ENCODE peak calls at places on chromosome 20, in six cellular contexts. I is H4; W is activated CD8-positive, alpha-beta memory T cell treated with anti-CD3 and anti-CD28 coated beads, Interleukin-2, amount 50 U/mL, for 4 hours; C is progenitor cell of endocrine pancreas; S is EL; Q is GM06990. E is an unnamed sample.

GRCh38 chr20:35363190-35363589 is 48.6 kb downstream of the UQCC1 start:
- DNase-seq in I (no peak), W (no peak), C (no peak), S (no peak), Q (no peak), E (no peak)

GRCh38 chr20:41989935-41990635 is 371.9 kb upstream of the CHD6 start:
- DNase-seq in I (no peak), W (no peak), C (no peak), S (no peak), Q (no peak), E (no peak)

GRCh38 chr20:40689100-40689942 is at the start of gene MAFB:
- DNase-seq in I (peak; percentile 69), W (no peak), C (peak; percentile 85), S (peak; percentile 74), Q (peak; percentile 81), E (no peak)

GRCh38 chr20:61965606-61966491 is 99.8 kb downstream of the TAF4 start:
- DNase-seq in I (no peak), W (no peak), C (no peak), S (no peak), Q (no peak), E (no peak)

GRCh38 chr20:60009318-60009717 is 51.1 kb downstream of the CDH26 start:
- DNase-seq in I (no peak), W (no peak), C (no peak), S (no peak), Q (no peak), E (no peak)

GRCh38 chr20:64219202-64219601 is 36.3 kb upstream of the PCMTD2 start:
- DNase-seq in I (no peak), W (no peak), C (no peak), S (no peak), Q (no peak), E (no peak)

GRCh38 chr20:45087115-45087785 is 13.7 kb downstream of the KCNS1 start:
- DNase-seq in I (no peak), W (no peak), C (no peak), S (peak; percentile 18), Q (no peak), E (no peak)

GRCh38 chr20:20064303-20064702 is 12.0 kb downstream of the CFAP61 start:
- DNase-seq in I (no peak), W (no peak), C (no peak), S (peak; percentile 4), Q (no peak), E (no peak)

GRCh38 chr20:46850896-46851295 is 43.7 kb upstream of the EYA2 start:
- DNase-seq in I (no peak), W (no peak), C (no peak), S (no peak), Q (no peak), E (no peak)

GRCh38 chr20:4820833-4821518 is 99.3 kb downstream of the PRND start:
- DNase-seq in I (peak; percentile 28), W (no peak), C (no peak), S (peak; percentile 79), Q (no peak), E (no peak)

GRCh38 chr20:23583526-23583925 is 15.2 kb upstream of the CST9L start:
- DNase-seq in I (no peak), W (no peak), C (no peak), S (no peak), Q (no peak), E (no peak)

GRCh38 chr20:19890358-19891117 is 126.6 kb upstream of the NAA20 start:
- DNase-seq in I (no peak), W (no peak), C (no peak), S (no peak), Q (no peak), E (no peak)

GRCh38 chr20:52959125-52959524 is 13.0 kb upstream of the TSHZ2 start:
- DNase-seq in I (peak; percentile 53), W (no peak), C (no peak), S (no peak), Q (no peak), E (no peak)

GRCh38 chr20:542777-543368 is 717 bp downstream of the CSNK2A1 start:
- DNase-seq in I (no peak), W (peak; percentile 27), C (peak; percentile 21), S (no peak), Q (no peak), E (peak; percentile 39)

GRCh38 chr20:32454164-32455145 is 96.3 kb downstream of the ASXL1 start:
- DNase-seq in I (no peak), W (no peak), C (no peak), S (no peak), Q (no peak), E (no peak)

GRCh38 chr20:21515300-21516179 is 1.7 kb upstream of the NKX2-2 start:
- DNase-seq in I (no peak), W (no peak), C (no peak), S (no peak), Q (no peak), E (no peak)

GRCh38 chr20:44302026-44302669 is 8.9 kb downstream of the FITM2 start:
- DNase-seq in I (no peak), W (no peak), C (no peak), S (no peak), Q (no peak), E (no peak)

GRCh38 chr20:51636123-51636522 is 93.6 kb upstream of the NFATC2 start:
- DNase-seq in I (peak; percentile 53), W (no peak), C (no peak), S (peak; percentile 11), Q (no peak), E (no peak)

GRCh38 chr20:56433880-56434255 is 21.8 kb downstream of the CASS4 start:
- DNase-seq in I (no peak), W (no peak), C (no peak), S (peak; percentile 71), Q (no peak), E (no peak)